ENCODE peak calls at places on chromosomes 1 and 21, in five cellular contexts. U, L, K, E and Z are unnamed samples.

GRCh38 chr1:98979463-98979862 is 25.2 kb downstream of the PLPPR5 start:
- DNase-seq in U (no peak), L (no peak), K (no peak), E (no peak), Z (no peak)

GRCh38 chr1:154698320-154699096 is 90.5 kb upstream of the ADAR start:
- DNase-seq in U (peak; percentile 41), L (no peak), K (no peak), E (peak; percentile 14), Z (no peak)

GRCh38 chr1:109767596-109768334 is 4.0 kb upstream of the EPS8L3 start:
- DNase-seq in U (no peak), L (no peak), K (no peak), E (peak; percentile 9), Z (peak; percentile 4)

GRCh38 chr1:50237081-50237480 is 128.4 kb downstream of the ELAVL4 start:
- DNase-seq in U (no peak), L (no peak), K (no peak), E (no peak), Z (no peak)

GRCh38 chr1:201631037-201631436 is 92.1 kb downstream of the NAV1 start:
- DNase-seq in U (no peak), L (no peak), K (no peak), E (no peak), Z (no peak)

GRCh38 chr21:21345296-21345695 is 347.1 kb downstream of the NCAM2 start:
- DNase-seq in U (no peak), L (no peak), K (no peak), E (no peak), Z (no peak)

GRCh38 chr1:9180077-9180819 is 51.3 kb upstream of the GPR157 start:
- DNase-seq in U (no peak), L (no peak), K (no peak), E (no peak), Z (no peak)

GRCh38 chr1:47023268-47024137 is at the start of gene CYP4X1:
- DNase-seq in U (peak; percentile 25), L (no peak), K (peak; percentile 71), E (peak; percentile 19), Z (peak; percentile 45)

GRCh38 chr21:41429925-41430491 is 4.0 kb downstream of the MX1 start:
- DNase-seq in U (no peak), L (no peak), K (no peak), E (no peak), Z (no peak)

GRCh38 chr1:44645466-44646244 is 28.6 kb downstream of the TMEM53 start:
- DNase-seq in U (peak; percentile 93), L (no peak), K (no peak), E (no peak), Z (no peak)

GRCh38 chr1:94218332-94218731 is 19.1 kb downstream of the ARHGAP29 start:
- DNase-seq in U (no peak), L (no peak), K (no peak), E (no peak), Z (no peak)

GRCh38 chr1:246450485-246451251 is 56.4 kb downstream of the SMYD3 start:
- DNase-seq in U (no peak), L (peak; percentile 12), K (peak; percentile 56), E (no peak), Z (no peak)

GRCh38 chr1:173017792-173018191 is 32.9 kb downstream of the TNFSF18 start:
- DNase-seq in U (no peak), L (no peak), K (no peak), E (no peak), Z (no peak)

GRCh38 chr1:68269637-68270430 is 37.5 kb upstream of the WLS start:
- DNase-seq in U (peak; percentile 27), L (peak; percentile 33), K (peak; percentile 30), E (no peak), Z (no peak)

GRCh38 chr1:195754297-195754696 is 853.9 kb downstream of the KCNT2 start:
- DNase-seq in U (no peak), L (no peak), K (no peak), E (no peak), Z (no peak)

GRCh38 chr1:13926556-13926955 is 226.6 kb downstream of the PRDM2 start:
- DNase-seq in U (no peak), L (no peak), K (no peak), E (no peak), Z (no peak)

GRCh38 chr1:229582011-229582694 is 23.6 kb upstream of the ABCB10 start:
- DNase-seq in U (peak; percentile 35), L (no peak), K (no peak), E (peak; percentile 43), Z (no peak)

GRCh38 chr1:61107638-61108037 is 25.3 kb downstream of the NFIA start:
- DNase-seq in U (no peak), L (no peak), K (no peak), E (no peak), Z (no peak)

GRCh38 chr1:172969611-172970010 is 81.1 kb downstream of the TNFSF18 start:
- DNase-seq in U (no peak), L (no peak), K (peak; percentile 8), E (no peak), Z (no peak)

GRCh38 chr1:24991242-24992037 is 61.4 kb upstream of the RUNX3 start:
- DNase-seq in U (no peak), L (no peak), K (no peak), E (no peak), Z (no peak)

GRCh38 chr1:10538608-10539355 is 64.0 kb downstream of the PEX14 start:
- DNase-seq in U (no peak), L (no peak), K (no peak), E (no peak), Z (no peak)

GRCh38 chr1:47664356-47664755 is 226.5 kb downstream of the FOXD2 start:
- DNase-seq in U (no peak), L (no peak), K (no peak), E (no peak), Z (no peak)

GRCh38 chr1:54017979-54018378 is at the start of gene LDLRAD1:
- DNase-seq in U (peak; percentile 71), L (peak; percentile 16), K (no peak), E (no peak), Z (peak; percentile 48)

GRCh38 chr1:32939655-32940371 is 24.8 kb downstream of the RNF19B start:
- DNase-seq in U (no peak), L (no peak), K (no peak), E (no peak), Z (peak; percentile 72)

GRCh38 chr1:159900086-159900680 is at the start of gene CFAP45:
- DNase-seq in U (peak; percentile 87), L (peak; percentile 65), K (peak; percentile 97), E (peak; percentile 94), Z (peak; percentile 91)

GRCh38 chr1:201970334-201971159 is 11.9 kb upstream of the RNPEP start:
- DNase-seq in U (no peak), L (no peak), K (no peak), E (no peak), Z (no peak)

GRCh38 chr1:171740356-171740863 is 1.5 kb downstream of the VAMP4 start:
- DNase-seq in U (no peak), L (no peak), K (no peak), E (no peak), Z (no peak)

DNA sequence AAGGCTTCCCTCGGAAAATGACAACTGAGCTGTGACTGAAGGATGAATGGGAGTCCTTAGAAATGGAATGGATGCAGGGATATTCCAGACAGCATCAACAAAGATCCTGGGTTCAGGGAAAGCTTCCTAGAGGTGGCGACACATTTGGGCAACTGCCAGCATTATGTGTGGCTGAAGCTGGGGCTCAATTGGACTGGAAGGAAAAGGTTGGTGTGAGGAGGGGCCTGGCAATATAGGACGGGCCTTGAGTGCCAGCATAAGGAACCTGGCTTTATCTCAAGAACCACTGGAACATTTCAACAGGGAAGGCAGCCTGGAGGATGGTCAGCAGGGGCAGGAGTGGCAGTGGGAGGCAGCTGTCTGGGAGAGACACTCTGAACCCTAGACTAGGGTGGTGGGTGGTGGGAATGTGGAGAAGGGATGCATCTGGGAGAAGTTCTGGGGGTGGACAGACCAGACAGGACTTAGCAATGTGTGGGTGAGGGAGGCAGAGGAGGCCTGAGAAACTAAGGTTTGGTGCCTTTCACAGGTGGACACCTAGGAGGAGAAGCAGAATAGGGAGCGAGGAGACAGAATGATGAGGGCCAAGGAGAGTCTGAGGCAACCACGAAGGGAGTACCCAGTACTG is 3.5 kb downstream of the SH3BGRL3 start:
- DNase-seq in U (no peak), L (no peak), K (no peak), E (no peak), Z (no peak)
- H3K4me1 ChIP-seq in U (peaks cover 7% of the 10 kb centered on the region), L (peaks cover 35% of the 10 kb centered on the region), K (peaks cover 20% of the 10 kb centered on the region), E (peaks cover 46% of the 10 kb centered on the region), Z (peaks cover 49% of the 10 kb centered on the region)

GRCh38 chr1:223714849-223715709 is 2.7 kb downstream of the CAPN2 start:
- DNase-seq in U (peak; percentile 85), L (peak; percentile 66), K (peak; percentile 62), E (no peak), Z (no peak)
- TF ChIP-seq CTCF in U (no peak), L (no peak), K (no peak), E (no peak), Z (no peak)

DNA sequence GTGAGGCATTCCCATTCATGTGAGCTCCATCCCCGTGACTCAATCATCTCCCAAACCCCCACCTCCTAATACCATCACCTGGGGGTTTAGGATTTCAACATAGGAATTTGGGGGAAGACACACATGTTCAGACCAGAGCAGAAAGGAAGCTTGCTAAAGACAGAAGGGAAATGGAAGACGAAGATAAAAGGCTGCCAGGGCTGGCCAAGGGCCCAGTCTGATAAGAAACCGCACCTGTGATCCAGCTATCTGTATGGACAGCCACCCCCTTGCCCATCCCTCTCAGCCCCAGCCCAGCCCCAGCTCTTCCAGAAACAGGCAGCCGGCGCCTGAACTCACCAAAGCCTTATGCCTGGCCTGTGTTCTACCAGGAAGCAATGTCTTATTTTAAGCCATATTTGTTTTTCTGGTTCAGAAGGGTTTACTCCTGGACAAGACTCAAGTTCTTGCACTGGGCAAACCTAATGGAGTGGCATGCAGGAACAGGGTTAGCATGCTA is 198.4 kb upstream of the VAMP3 start:
- DNase-seq in U (no peak), L (no peak), K (no peak), E (peak; percentile 25), Z (peak; percentile 81)
- H3K4me1 ChIP-seq in U (no peaks in the 10 kb centered on the region), L (no peaks in the 10 kb centered on the region), K (no peaks in the 10 kb centered on the region), E (peaks cover 32% of the 10 kb centered on the region), Z (peaks cover 10% of the 10 kb centered on the region)

DNA sequence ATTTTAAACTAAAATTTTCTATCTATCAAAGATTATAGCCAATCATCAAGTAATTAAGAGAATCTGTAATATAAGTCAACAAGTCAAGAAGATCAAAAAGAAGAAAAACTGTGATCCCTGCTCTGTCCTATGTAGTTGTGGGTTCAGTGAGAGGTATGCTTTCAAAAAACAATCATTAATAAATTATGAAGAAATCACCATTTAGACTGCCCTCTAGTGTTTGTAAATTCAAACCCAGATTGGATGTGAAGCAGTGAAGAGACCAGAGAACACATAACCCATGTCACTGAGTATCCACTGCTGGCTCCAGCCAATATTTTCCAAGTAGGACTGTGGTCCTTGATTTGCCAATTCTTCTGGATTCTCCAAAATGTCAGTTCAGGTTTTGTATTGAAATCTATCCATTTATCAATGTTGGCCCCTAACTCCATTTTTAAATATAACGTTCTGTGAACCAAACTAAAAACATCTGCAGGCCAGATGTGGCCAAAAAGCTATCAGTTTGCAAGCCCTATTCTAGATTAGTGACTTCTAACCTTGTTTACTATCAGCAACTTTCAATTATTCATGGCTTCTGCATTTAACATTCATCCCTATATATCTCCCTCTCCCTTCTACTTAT is 467.5 kb upstream of the CXADR start:
- DNase-seq in U (no peak), L (no peak), K (peak; percentile 38), E (no peak), Z (no peak)
- TF ChIP-seq CTCF in U (peak; percentile 34), L (no peak), K (peak; percentile 48), E (peak; percentile 21), Z (no peak)

GRCh38 chr1:206050655-206051235 is 2.2 kb upstream of the RHEX start:
- DNase-seq in U (no peak), L (no peak), K (no peak), E (no peak), Z (peak; percentile 48)
- H3K4me1 ChIP-seq in U (no peaks in the 10 kb centered on the region), L (no peaks in the 10 kb centered on the region), K (peaks cover 7% of the 10 kb centered on the region), E (peaks cover 27% of the 10 kb centered on the region), Z (no peaks in the 10 kb centered on the region)